ENCODE peak calls at places on chromosomes 11 and 22, in five cellular contexts. Q, L, P, X and V are unnamed samples.

GRCh38 chr11:129792663-129793062 is 23.0 kb upstream of the TMEM45B start:
- DNase-seq in Q (no peak), L (no peak), P (no peak), X (no peak), V (no peak)

GRCh38 chr22:47954107-47954506 is 1191.7 kb downstream of the TBC1D22A start:
- DNase-seq in Q (no peak), L (no peak), P (no peak), X (no peak), V (no peak)

GRCh38 chr11:43718373-43718772 is 37.8 kb downstream of the HSD17B12 start:
- DNase-seq in Q (no peak), L (no peak), P (no peak), X (no peak), V (no peak)

GRCh38 chr22:32839776-32840571 is 38.5 kb downstream of the TIMP3 start:
- DNase-seq in Q (peak), L (peak), P (no peak), X (no peak), V (no peak)

GRCh38 chr11:107196732-107197131 is 178.5 kb upstream of the GUCY1A2 start:
- DNase-seq in Q (no peak), L (no peak), P (no peak), X (no peak), V (no peak)

GRCh38 chr11:97087419-97087818 is 697.6 kb downstream of the JRKL start:
- DNase-seq in Q (no peak), L (no peak), P (no peak), X (no peak), V (no peak)

GRCh38 chr11:76752321-76753175 is 30.6 kb upstream of the TSKU start:
- DNase-seq in Q (peak), L (peak), P (peak), X (peak), V (peak)

GRCh38 chr11:34234086-34234740 is 123.6 kb downstream of the ABTB2 start:
- DNase-seq in Q (no peak), L (peak), P (no peak), X (no peak), V (no peak)

GRCh38 chr11:117466966-117467365 is 139.3 kb downstream of the CEP164 start:
- DNase-seq in Q (no peak), L (no peak), P (no peak), X (no peak), V (no peak)

GRCh38 chr22:49718396-49718795 is 109.3 kb downstream of the BRD1 start:
- DNase-seq in Q (no peak), L (no peak), P (no peak), X (no peak), V (no peak)

GRCh38 chr11:26278354-26278753 is 53.6 kb upstream of the ANO3 start:
- DNase-seq in Q (no peak), L (no peak), P (no peak), X (no peak), V (no peak)

GRCh38 chr11:102226702-102227101 is 90.6 kb upstream of the BIRC3 start:
- DNase-seq in Q (no peak), L (peak), P (no peak), X (peak), V (no peak)

GRCh38 chr11:102422817-102423725 is 29.5 kb downstream of the TMEM123 start:
- DNase-seq in Q (no peak), L (peak), P (no peak), X (no peak), V (no peak)

GRCh38 chr11:46253258-46254134 is 24.0 kb upstream of the CREB3L1 start:
- DNase-seq in Q (no peak), L (no peak), P (no peak), X (no peak), V (no peak)

GRCh38 chr11:103608566-103608965 is 427.9 kb upstream of the DDI1 start:
- DNase-seq in Q (no peak), L (peak), P (no peak), X (peak), V (no peak)

DNA sequence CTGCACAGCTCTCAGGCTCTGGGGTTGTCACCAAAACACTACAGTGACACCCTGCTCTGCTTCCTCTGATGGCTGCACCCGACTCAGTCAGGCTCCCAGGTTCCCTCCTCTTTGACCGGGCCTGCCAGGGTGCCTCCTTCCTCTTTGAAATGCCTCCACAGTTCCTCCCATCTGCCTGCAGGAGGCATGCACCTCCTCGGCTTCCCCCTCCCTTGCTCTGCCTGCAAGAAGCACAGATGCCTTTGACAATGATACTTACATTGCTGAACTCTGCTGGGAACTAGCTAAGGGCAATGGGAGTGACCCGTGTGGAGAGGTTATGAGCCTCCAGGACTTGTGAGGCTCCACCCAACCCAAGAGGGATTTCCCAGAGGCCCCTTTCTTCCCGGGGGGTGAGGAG is 674.1 kb downstream of the OPCML start:
- DNase-seq in Q (no peak), L (no peak), P (no peak), X (no peak), V (no peak)
- TF ChIP-seq CTCF in Q (no peak), L (no peak), P (no peak), X (peak), V (no peak)

GRCh38 chr11:100010393-100010792 is 676.7 kb upstream of the ARHGAP42 start:
- DNase-seq in Q (no peak), L (no peak), P (no peak), X (no peak), V (no peak)
- TF ChIP-seq CTCF in Q (no peak), L (no peak), P (no peak), X (no peak), V (no peak)

GRCh38 chr11:122637538-122637937 is 18.0 kb upstream of the UBASH3B start:
- DNase-seq in Q (no peak), L (no peak), P (no peak), X (no peak), V (no peak)

GRCh38 chr11:122628691-122629555 is 26.6 kb upstream of the UBASH3B start:
- DNase-seq in Q (peak), L (peak), P (peak), X (peak), V (peak)

GRCh38 chr11:122632178-122632824 is 23.2 kb upstream of the UBASH3B start:
- DNase-seq in Q (no peak), L (no peak), P (no peak), X (no peak), V (no peak)

GRCh38 chr11:122634507-122634906 is 21.0 kb upstream of the UBASH3B start:
- DNase-seq in Q (peak), L (peak), P (no peak), X (peak), V (peak)

DNA sequence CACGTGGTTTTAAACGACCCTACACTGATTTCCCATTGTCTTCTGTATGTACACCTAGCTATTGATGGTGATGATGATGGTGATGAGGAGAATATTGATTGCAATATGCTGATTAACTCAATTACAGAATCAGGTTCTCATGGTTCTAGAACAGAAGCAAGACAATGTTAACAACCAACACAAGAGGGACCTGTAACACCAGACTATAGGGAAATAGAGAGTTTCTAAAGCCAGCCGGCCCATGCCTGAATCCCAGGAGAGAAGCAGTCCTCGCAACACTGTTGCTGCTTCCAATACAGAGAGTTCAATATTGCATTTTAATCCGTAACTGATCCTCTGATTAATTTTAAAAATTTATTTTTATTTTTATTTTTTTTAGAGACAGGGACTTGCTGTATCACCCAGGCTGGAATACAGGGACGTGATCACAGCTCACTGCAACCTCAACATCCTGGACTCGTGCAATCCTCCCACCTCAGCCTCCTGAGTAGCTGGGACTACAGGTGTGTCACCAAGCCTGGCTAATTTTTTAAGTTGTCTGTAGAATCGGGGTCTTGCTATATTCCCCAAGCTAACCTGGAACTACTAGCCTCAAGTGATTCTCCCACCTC is 22.2 kb upstream of the UBASH3B start:
- DNase-seq in Q (peak), L (peak), P (no peak), X (peak), V (peak)
- TF ChIP-seq CTCF in Q (peak), L (peak), P (peak), X (peak), V (peak)

GRCh38 chr11:124867700-124868099 is 2.5 kb downstream of the ROBO3 start:
- DNase-seq in Q (no peak), L (peak), P (no peak), X (no peak), V (no peak)
- TF ChIP-seq CTCF in Q (peak), L (peak), P (no peak), X (peak), V (no peak)

GRCh38 chr22:19554834-19555404 is 30.7 kb upstream of the CLDN5 start:
- DNase-seq in Q (no peak), L (peak), P (no peak), X (no peak), V (no peak)
- TF ChIP-seq CTCF in Q (no peak), L (peak), P (no peak), X (peak), V (no peak)